ENCODE peak calls at places on chromosome 7, in four cellular contexts. H is mammary epithelial cell, C is HCT116, G is right atrium auricular region. L is an unnamed sample. For H3K4me1, the result is how much of the 10 kb centered on the place peaks cover.

GRCh38 chr7:66781408-66782090 is 41.0 kb downstream of the RABGEF1 start:
- DNase-seq in H (no peak), G (no peak), C (no peak), L (no peak)

GRCh38 chr7:1457059-1457948 is 2.0 kb downstream of the MICALL2 start:
- DNase-seq in C (no peak), G (no peak), H (no peak), L (no peak)

GRCh38 chr7:143345428-143345900 is 17.0 kb downstream of the FAM131B start:
- DNase-seq in C (peak), H (peak), G (no peak), L (peak)

GRCh38 chr7:44286182-44286617 is 39.2 kb downstream of the CAMK2B start:
- DNase-seq in C (no peak), G (no peak), H (no peak), L (no peak)

GRCh38 chr7:78780560-78780959 is 672.9 kb downstream of the MAGI2 start:
- DNase-seq in C (no peak), H (no peak), G (no peak), L (no peak)

GRCh38 chr7:77209479-77210139 is 10.0 kb upstream of the FGL2 start:
- DNase-seq in H (no peak), C (no peak), G (no peak), L (no peak)

GRCh38 chr7:568031-568680 is 48.5 kb upstream of the PDGFA start:
- DNase-seq in C (no peak), G (no peak), H (no peak), L (no peak)

GRCh38 chr7:48139461-48139860 is 31.8 kb upstream of the ABCA13 start:
- DNase-seq in C (peak), H (no peak), G (no peak), L (peak)

GRCh38 chr7:30330134-30331111 is 46.0 kb downstream of the ZNRF2 start:
- DNase-seq in C (no peak), H (no peak), G (no peak), L (no peak)

GRCh38 chr7:21355406-21355874 is 72.4 kb upstream of the SP4 start:
- DNase-seq in G (no peak), H (no peak), C (no peak), L (no peak)

GRCh38 chr7:123355576-123356195 is 155.9 kb upstream of the SLC13A1 start:
- DNase-seq in C (peak), G (no peak), H (peak), L (no peak)

GRCh38 chr7:96188623-96188991 is 133.3 kb downstream of the SLC25A13 start:
- DNase-seq in G (no peak), C (no peak), H (no peak), L (no peak)

GRCh38 chr7:47581442-47581820 is 480 bp downstream of the TNS3 start:
- DNase-seq in H (no peak), C (no peak), G (no peak), L (peak)

GRCh38 chr7:48337012-48337621 is 165.9 kb downstream of the ABCA13 start:
- DNase-seq in C (no peak), G (no peak), H (peak), L (peak)

GRCh38 chr7:30459591-30460245 is 18.9 kb downstream of the NOD1 start:
- DNase-seq in H (no peak), G (peak), C (no peak), L (no peak)

GRCh38 chr7:107330478-107330877 is 139.4 kb upstream of the GPR22 start:
- DNase-seq in H (no peak), G (no peak), C (no peak), L (no peak)

GRCh38 chr7:16740623-16740953 is 13.0 kb upstream of the TSPAN13 start:
- DNase-seq in G (no peak), H (no peak), C (no peak), L (no peak)

GRCh38 chr7:492714-493065 is 27.0 kb downstream of the PDGFA start:
- DNase-seq in H (no peak), C (no peak), G (no peak), L (no peak)

GRCh38 chr7:148772297-148773089 is 73.8 kb downstream of the CUL1 start:
- DNase-seq in G (no peak), H (peak), C (peak), L (peak)

GRCh38 chr7:77820967-77821366 is 22.4 kb downstream of the PHTF2 start:
- DNase-seq in G (no peak), C (no peak), H (no peak), L (no peak)

GRCh38 chr7:69934475-69934903 is 336.2 kb downstream of the AUTS2 start:
- DNase-seq in C (no peak), H (no peak), G (no peak), L (peak)

GRCh38 chr7:44267719-44268413 is 57.5 kb downstream of the CAMK2B start:
- DNase-seq in G (no peak), C (no peak), H (no peak), L (no peak)

GRCh38 chr7:17787257-17787656 is 153.0 kb downstream of the SNX13 start:
- DNase-seq in H (peak), G (no peak), C (no peak), L (no peak)

GRCh38 chr7:53315986-53316385 is 280.6 kb downstream of the POM121L12 start:
- DNase-seq in G (no peak), H (no peak), C (no peak), L (no peak)

DNA sequence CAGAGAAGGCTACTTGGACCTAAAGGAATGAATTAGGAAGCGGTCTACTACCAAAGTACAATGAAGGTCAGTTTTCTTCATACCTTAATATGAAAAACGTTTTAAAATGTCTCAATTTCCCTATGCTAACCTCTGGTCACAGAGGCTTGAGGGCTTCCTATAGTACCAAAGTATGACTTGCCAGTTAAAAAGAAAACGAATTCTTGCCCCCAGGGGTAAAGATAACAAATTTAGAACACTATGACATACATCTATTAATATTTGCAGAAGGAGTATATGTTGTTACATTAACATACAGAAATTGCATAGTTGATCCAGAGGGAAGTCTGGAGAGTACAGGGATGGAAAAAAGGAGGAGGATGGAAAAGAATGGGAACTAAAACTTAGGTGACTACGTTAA is 13.8 kb upstream of the KMT2E start:
- DNase-seq in G (no peak), H (no peak), C (no peak), L (no peak)
- H3K4me1 ChIP-seq in G (under half), H (under half), C (under half), L (under half)

DNA sequence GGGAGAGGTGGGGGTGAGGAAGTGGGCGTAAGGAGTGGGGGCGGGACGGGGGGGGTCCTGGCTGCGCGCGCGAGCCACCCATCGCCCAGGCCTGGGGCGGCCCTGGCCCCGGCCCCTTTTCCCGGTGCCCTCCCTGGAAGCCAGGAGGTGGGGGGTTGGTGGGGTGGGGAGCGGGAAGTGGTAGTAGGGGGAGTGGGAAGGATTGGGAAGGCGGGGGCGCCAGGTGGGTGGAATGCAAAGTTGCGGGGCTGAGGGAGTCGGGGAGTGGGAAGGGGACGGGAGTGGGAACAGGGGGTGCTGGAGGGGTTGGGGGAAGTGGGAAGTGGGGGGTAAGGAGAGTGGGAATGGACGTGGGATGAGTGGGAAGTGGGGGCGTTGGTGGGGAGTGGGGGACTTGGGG is 369 bp upstream of the MMD2 start:
- DNase-seq in H (no peak), G (no peak), C (no peak), L (no peak)
- H3K4me3 ChIP-seq in H (no peak), G (peak), C (no peak), L (peak)

GRCh38 chr7:134701272-134701671 is 54.6 kb downstream of the BPGM start:
- DNase-seq in G (no peak), H (no peak), C (no peak), L (peak)
- TF ChIP-seq CTCF in G (no peak), H (peak), C (peak), L (peak)

GRCh38 chr7:40749877-40750276 is 615.1 kb downstream of the SUGCT start:
- DNase-seq in G (no peak), H (peak), C (no peak), L (no peak)
- H3K4me1 ChIP-seq in G (under half), H (under half), C (under half), L (half or more)